ENCODE peak calls at places on chromosomes 4 and X, in seven cellular contexts. I, H, G, E, U, T and R are unnamed samples.

GRCh38 chrX:69024287-69024686 is 141.0 kb downstream of the PJA1 start:
- DNase-seq in I (no peak), H (no peak), G (no peak), E (no peak), U (no peak), T (no peak), R (no peak)

GRCh38 chr4:3250438-3250955 is 1.5 kb downstream of the MSANTD1 start:
- DNase-seq in I (no peak), H (no peak), G (no peak), E (no peak), U (no peak), T (no peak), R (no peak)

GRCh38 chr4:15684498-15684897 is 2.9 kb downstream of the FAM200B start:
- DNase-seq in I (no peak), H (no peak), G (no peak), E (no peak), U (no peak), T (no peak), R (no peak)

GRCh38 chrX:11464836-11465458 is 171.7 kb downstream of the AMELX start:
- DNase-seq in I (no peak), H (no peak), G (no peak), E (no peak), U (no peak), T (no peak), R (no peak)

GRCh38 chr4:7428261-7429068 is 6.3 kb downstream of the PSAPL1 start:
- DNase-seq in I (no peak), H (no peak), G (peak), E (no peak), U (no peak), T (peak), R (no peak)

GRCh38 chr4:2587215-2587823 is 50.9 kb downstream of the FAM193A start:
- DNase-seq in I (no peak), H (no peak), G (no peak), E (no peak), U (no peak), T (no peak), R (no peak)

GRCh38 chr4:102517753-102518152 is 16.6 kb downstream of the NFKB1 start:
- DNase-seq in I (no peak), H (no peak), G (no peak), E (no peak), U (no peak), T (no peak), R (no peak)

GRCh38 chrX:153333271-153333670 is 682 bp upstream of the ZNF275 start:
- DNase-seq in I (no peak), H (no peak), G (no peak), E (no peak), U (no peak), T (no peak), R (no peak)

GRCh38 chr4:121139533-121140222 is 24.4 kb downstream of the TNIP3 start:
- DNase-seq in I (no peak), H (peak), G (no peak), E (peak), U (no peak), T (no peak), R (no peak)

GRCh38 chrX:30027636-30028035 is 187.7 kb upstream of the MAGEB2 start:
- DNase-seq in I (no peak), H (no peak), G (no peak), E (no peak), U (peak), T (no peak), R (no peak)

GRCh38 chr4:101291198-101291597 is 56.1 kb downstream of the PPP3CA start:
- DNase-seq in I (no peak), H (no peak), G (no peak), E (no peak), U (no peak), T (no peak), R (no peak)

GRCh38 chrX:72624194-72624593 is 51.6 kb upstream of the HDAC8 start:
- DNase-seq in I (no peak), H (no peak), G (no peak), E (no peak), U (no peak), T (no peak), R (no peak)

GRCh38 chr4:4780634-4781287 is 78.7 kb upstream of the MSX1 start:
- DNase-seq in I (no peak), H (no peak), G (no peak), E (no peak), U (no peak), T (peak), R (no peak)

GRCh38 chr4:77800483-77801259 is 18.5 kb downstream of the CNOT6L start:
- DNase-seq in I (peak), H (no peak), G (no peak), E (no peak), U (no peak), T (no peak), R (no peak)

GRCh38 chr4:3010577-3010976 is 47.2 kb downstream of the GRK4 start:
- DNase-seq in I (no peak), H (no peak), G (no peak), E (peak), U (no peak), T (no peak), R (no peak)

GRCh38 chr4:110514889-110515479 is 39.0 kb downstream of the ENPEP start:
- DNase-seq in I (no peak), H (peak), G (no peak), E (peak), U (no peak), T (peak), R (no peak)

GRCh38 chr4:80335226-80335553 is 340 bp upstream of the CFAP299 start:
- DNase-seq in I (no peak), H (no peak), G (no peak), E (no peak), U (no peak), T (no peak), R (no peak)

GRCh38 chr4:11842620-11843263 is 414.0 kb upstream of the HS3ST1 start:
- DNase-seq in I (no peak), H (no peak), G (no peak), E (no peak), U (no peak), T (no peak), R (no peak)

GRCh38 chrX:71492086-71493065 is 40.5 kb upstream of the OGT start:
- DNase-seq in I (peak), H (peak), G (peak), E (no peak), U (no peak), T (peak), R (no peak)

GRCh38 chrX:154019633-154020499 is at the start of gene IRAK1:
- DNase-seq in I (peak), H (peak), G (peak), E (peak), U (no peak), T (peak), R (peak)

GRCh38 chr4:170414961-170415360 is 325.2 kb upstream of the AADAT start:
- DNase-seq in I (no peak), H (no peak), G (no peak), E (no peak), U (no peak), T (no peak), R (no peak)

GRCh38 chr4:164188236-164188635 is 565.7 kb upstream of the SMIM31 start:
- DNase-seq in I (no peak), H (no peak), G (no peak), E (no peak), U (no peak), T (no peak), R (no peak)

GRCh38 chr4:183408791-183409190 is 35.6 kb upstream of the CDKN2AIP start:
- DNase-seq in I (no peak), H (no peak), G (no peak), E (peak), U (no peak), T (no peak), R (no peak)

GRCh38 chrX:134544614-134545255 is 84.8 kb downstream of the HPRT1 start:
- DNase-seq in I (no peak), H (no peak), G (no peak), E (peak), U (no peak), T (peak), R (no peak)

GRCh38 chr4:78092850-78093249 is 35.7 kb downstream of the FRAS1 start:
- DNase-seq in I (no peak), H (no peak), G (no peak), E (no peak), U (no peak), T (no peak), R (no peak)

GRCh38 chrX:30144221-30144620 is 71.1 kb upstream of the MAGEB2 start:
- DNase-seq in I (no peak), H (no peak), G (no peak), E (no peak), U (no peak), T (no peak), R (no peak)

DNA sequence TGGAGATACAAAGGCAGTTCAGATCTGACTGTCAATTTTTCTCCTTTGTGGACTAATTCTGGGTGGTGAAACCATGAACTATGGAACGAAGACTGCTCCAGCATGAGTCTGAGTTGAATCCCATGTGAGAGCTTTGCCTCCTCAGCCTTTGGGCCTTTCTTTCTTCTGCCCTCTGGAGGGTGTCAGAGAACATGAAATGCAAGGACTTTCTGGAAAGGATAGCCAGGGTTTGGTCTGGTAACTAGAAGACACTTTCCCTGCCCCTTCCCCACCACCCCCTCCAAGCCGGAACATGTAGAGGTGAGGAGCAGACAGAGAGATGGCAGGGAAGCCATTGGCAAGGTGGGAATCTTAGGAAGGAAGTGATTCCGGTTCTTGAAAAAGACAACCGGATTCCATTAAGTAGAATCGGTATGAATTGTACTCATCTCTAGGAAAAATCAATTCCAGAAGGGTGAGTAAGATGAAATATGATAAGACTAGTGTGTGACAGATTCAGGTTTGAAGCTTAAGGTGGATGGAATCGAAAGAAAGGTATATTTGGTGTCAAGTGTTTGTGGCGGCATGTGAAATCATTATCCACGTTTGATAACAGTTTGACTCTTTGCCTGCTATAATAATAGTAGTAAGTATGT is 19.0 kb downstream of the FHL1 start:
- DNase-seq in I (peak), H (no peak), G (no peak), E (peak), U (no peak), T (no peak), R (no peak)
- H3K27ac ChIP-seq in I (peak), H (no peak), G (peak), E (no peak), U (no peak), T (no peak), R (no peak)

GRCh38 chr4:118278473-118279274 is 74.1 kb downstream of the PRSS12 start:
- DNase-seq in I (peak), H (peak), G (peak), E (peak), U (peak), T (peak), R (peak)

GRCh38 chr4:118279920-118280432 is 72.8 kb downstream of the PRSS12 start:
- DNase-seq in I (no peak), H (no peak), G (no peak), E (no peak), U (no peak), T (no peak), R (no peak)

GRCh38 chr4:118280501-118281218 is 72.1 kb downstream of the PRSS12 start:
- DNase-seq in I (peak), H (peak), G (no peak), E (peak), U (peak), T (peak), R (no peak)

GRCh38 chr4:118277243-118277642 is 75.6 kb downstream of the PRSS12 start:
- DNase-seq in I (no peak), H (no peak), G (no peak), E (no peak), U (no peak), T (no peak), R (no peak)

DNA sequence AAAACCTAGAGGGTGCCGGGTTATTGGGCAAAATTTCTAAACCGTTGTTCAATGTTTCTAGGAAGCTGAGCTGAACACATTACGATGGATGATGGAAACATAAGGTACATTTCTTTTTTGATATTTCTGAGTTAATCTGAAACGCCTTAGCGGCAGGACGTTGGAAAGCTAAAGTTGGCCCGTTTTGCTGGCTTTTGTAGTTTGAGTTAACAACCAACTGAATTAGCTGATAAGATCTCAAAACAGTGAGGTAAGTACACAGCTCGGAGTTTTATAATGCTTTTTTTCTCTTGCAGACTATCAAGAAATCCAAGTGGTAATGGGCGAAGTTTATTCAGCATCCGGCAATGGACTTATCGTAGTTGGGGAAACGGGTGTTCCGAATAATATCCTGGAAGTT is 73.5 kb downstream of the PRSS12 start:
- DNase-seq in I (no peak), H (no peak), G (no peak), E (no peak), U (no peak), T (no peak), R (no peak)
- H3K27ac ChIP-seq in I (peak), H (peak), G (peak), E (peak), U (peak), T (peak), R (peak)

DNA sequence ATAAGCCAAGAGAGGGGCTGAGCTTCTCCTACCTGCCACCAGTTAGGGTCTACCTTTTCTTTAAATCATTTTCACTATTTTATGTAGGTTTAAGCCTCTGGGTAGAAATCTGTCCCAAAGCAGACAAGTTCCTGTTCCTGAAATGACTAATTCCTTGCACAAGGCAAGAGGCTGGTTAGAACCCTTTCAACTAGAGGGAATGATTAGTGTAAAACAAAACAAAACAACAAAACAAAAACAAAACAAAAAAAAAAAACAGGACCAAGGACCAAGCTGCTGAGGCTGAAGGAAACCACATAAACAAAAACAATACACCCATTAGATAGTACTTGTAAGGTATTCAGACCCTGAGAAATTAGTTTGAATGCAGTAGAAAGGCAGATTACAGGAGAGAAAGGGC is 62.7 kb downstream of the MAML3 start:
- DNase-seq in I (no peak), H (no peak), G (no peak), E (no peak), U (no peak), T (no peak), R (no peak)
- H3K27ac ChIP-seq in I (no peak), H (no peak), G (no peak), E (peak), U (peak), T (peak), R (no peak)

GRCh38 chr4:134160211-134160610 is 41.4 kb downstream of the PABPC4L start:
- DNase-seq in I (no peak), H (no peak), G (no peak), E (no peak), U (no peak), T (no peak), R (no peak)
- H3K27ac ChIP-seq in I (no peak), H (no peak), G (no peak), E (no peak), U (no peak), T (no peak), R (no peak)

DNA sequence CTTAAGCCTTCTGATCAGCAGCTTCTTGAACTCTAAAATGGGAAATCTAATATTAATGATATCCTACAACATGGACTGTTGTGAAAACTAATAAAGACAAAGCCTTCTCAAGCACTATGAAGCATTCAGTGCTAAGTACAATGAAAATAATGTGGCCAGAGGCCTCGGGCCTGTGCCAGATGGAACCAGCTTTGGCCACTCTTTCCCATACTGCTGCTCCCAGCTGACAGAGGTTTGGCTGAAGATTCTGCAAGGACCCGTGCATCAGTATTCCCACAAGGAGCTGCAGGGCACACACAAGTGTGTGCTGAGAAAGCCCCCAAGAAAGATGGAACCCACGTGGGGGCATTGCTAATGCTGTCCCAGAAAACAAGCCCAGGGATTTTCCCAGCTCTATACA is 60.5 kb upstream of the RPL34 start:
- DNase-seq in I (no peak), H (no peak), G (no peak), E (no peak), U (no peak), T (no peak), R (peak)
- H3K27ac ChIP-seq in I (peak), H (no peak), G (peak), E (no peak), U (no peak), T (no peak), R (no peak)

GRCh38 chr4:81617569-81617968 is 145.9 kb upstream of the RASGEF1B start:
- DNase-seq in I (no peak), H (no peak), G (no peak), E (no peak), U (no peak), T (no peak), R (no peak)
- H3K27ac ChIP-seq in I (no peak), H (no peak), G (no peak), E (no peak), U (no peak), T (no peak), R (no peak)